ENCODE peak calls at places on chromosomes 13 and 19, in four cellular contexts. C is HCT116, O is HepG2, S is K562. F is an unnamed sample.

GRCh38 chr13:98979012-98979411 is 1.1 kb upstream of the DOCK9 start:
- DNase-seq in C (no peak), O (no peak), S (no peak), F (no peak)

GRCh38 chr13:93476175-93476574 is 249.6 kb downstream of the GPC6 start:
- DNase-seq in C (no peak), O (peak; percentile 11), S (no peak), F (no peak)

GRCh38 chr19:49847731-49848696 is 2.9 kb upstream of the PTOV1 start:
- DNase-seq in C (peak; percentile 46), O (no peak), S (peak; percentile 86), F (no peak)

GRCh38 chr13:95880346-95880745 is 172.9 kb downstream of the UGGT2 start:
- DNase-seq in C (no peak), O (no peak), S (no peak), F (no peak)

GRCh38 chr13:30429721-30430694 is 7.7 kb downstream of the UBE2L5 start:
- DNase-seq in C (peak; percentile 60), O (no peak), S (peak; percentile 22), F (peak; percentile 50)

GRCh38 chr13:98345103-98345899 is 168.2 kb upstream of the RNF113B start:
- DNase-seq in C (no peak), O (no peak), S (no peak), F (no peak)

GRCh38 chr13:72097568-72097967 is 230.6 kb upstream of the DACH1 start:
- DNase-seq in C (no peak), O (no peak), S (no peak), F (no peak)

GRCh38 chr13:58919551-58919950 is 1244.2 kb downstream of the DIAPH3 start:
- DNase-seq in C (no peak), O (no peak), S (no peak), F (no peak)

GRCh38 chr19:27691991-27692390 is 1521.0 kb downstream of the UQCRFS1 start:
- DNase-seq in C (no peak), O (no peak), S (no peak), F (no peak)

GRCh38 chr19:45045671-45046353 is 7.0 kb downstream of the CLASRP start:
- DNase-seq in C (no peak), O (peak; percentile 95), S (no peak), F (no peak)
- TF ChIP-seq TCF7L2 in C (no peak), O (no peak), S (no peak), F (no peak)

GRCh38 chr13:29362849-29363604 is 232.5 kb downstream of the SLC7A1 start:
- DNase-seq in C (peak; percentile 28), O (peak; percentile 43), S (peak; percentile 49), F (peak; percentile 54)
- TF ChIP-seq TCF7L2 in C (no peak), O (no peak), S (no peak), F (no peak)

DNA sequence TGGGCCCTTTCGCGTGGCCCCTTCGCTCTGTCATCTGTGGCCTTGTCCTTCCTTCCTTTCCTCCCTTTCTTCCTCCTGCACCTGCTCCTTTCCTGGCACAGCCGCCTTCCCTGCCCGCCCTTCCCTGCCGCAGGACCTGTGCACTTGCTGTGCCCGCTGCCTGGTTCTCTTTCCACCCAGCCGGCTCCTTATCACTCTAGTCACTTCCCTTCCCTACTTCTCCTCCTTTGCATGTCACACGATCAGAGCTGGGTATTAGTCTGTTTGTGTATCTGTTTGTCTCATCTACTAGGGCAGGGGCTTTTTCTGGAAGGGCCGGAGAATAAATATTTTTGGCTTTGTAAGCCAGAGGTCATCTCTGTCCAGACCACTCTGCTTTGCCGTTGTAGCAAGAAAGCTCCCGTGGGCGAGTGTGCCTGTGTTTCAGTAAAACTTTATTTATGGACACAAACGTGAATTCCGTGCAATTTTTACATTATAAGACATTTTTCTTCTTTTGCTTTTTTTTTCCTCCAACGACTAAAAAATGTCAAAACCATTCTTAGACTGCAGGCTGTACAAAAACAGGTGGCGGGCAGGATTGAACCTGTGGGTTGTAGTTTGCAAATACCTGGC is 6.0 kb downstream of the KDM4B start:
- DNase-seq in C (no peak), O (no peak), S (no peak), F (no peak)
- TF ChIP-seq TCF7L2 in C (no peak), O (no peak), S (no peak), F (no peak)

DNA sequence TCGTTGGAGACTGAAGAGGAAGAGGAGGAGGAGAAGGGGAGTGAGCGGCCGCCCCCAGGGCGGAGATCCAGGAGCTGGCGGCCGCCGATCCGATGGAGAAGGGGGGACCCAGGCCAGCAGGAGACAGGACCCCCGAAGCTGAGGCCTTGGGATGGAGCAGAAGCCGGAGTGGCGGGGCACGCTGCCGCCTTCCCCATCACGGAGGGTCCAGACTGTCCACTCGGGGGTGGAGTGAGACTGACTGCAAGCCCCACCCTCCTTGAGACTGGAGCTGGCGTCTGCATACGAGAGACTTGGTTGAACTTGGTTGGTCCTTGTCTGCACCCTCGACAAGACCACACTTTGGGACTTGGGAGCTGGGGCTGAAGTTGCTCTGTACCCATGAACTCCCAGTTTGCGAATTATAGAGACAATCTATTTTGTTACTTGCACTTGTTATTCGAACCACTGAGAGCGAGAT is 1.8 kb downstream of the GADD45B start:
- DNase-seq in C (no peak), O (no peak), S (no peak), F (no peak)
- TF ChIP-seq TCF7L2 in C (no peak), O (no peak), S (no peak), F (no peak)

F was measured in Panc1.